ENCODE peak calls at places on chromosomes 5 and 9, in five cellular contexts. Y is bronchial epithelial cell, P is foreskin fibroblast, L is cardiac muscle cell, B is BE2C. A is an unnamed sample.

GRCh38 chr5:103561670-103562069 is 919 bp downstream of the NUDT12 start:
- DNase-seq in Y (peak), P (no peak), L (no peak), B (no peak), A (peak)

GRCh38 chr5:138352722-138353549 is 451 bp downstream of the KDM3B start:
- DNase-seq in Y (peak), P (no peak), L (peak), B (peak), A (peak)

GRCh38 chr5:151151793-151152192 is 5.8 kb downstream of the ANXA6 start:
- DNase-seq in Y (no peak), P (peak), L (no peak), B (no peak), A (peak)

GRCh38 chr5:95591490-95591901 is 28.4 kb upstream of the GPR150 start:
- DNase-seq in Y (peak), P (peak), L (no peak), B (no peak), A (peak)

GRCh38 chr9:120625222-120625621 is 45.3 kb upstream of the CDK5RAP2 start:
- DNase-seq in Y (peak), P (no peak), L (no peak), B (no peak), A (no peak)

GRCh38 chr5:52983731-52984620 is 5.2 kb upstream of the ITGA2 start:
- DNase-seq in Y (peak), P (no peak), L (no peak), B (no peak), A (no peak)

GRCh38 chr5:125595095-125595494 is 828.1 kb upstream of the GRAMD2B start:
- DNase-seq in Y (no peak), P (peak), L (no peak), B (no peak), A (peak)

GRCh38 chr5:50292735-50293394 is 148.2 kb downstream of the EMB start:
- DNase-seq in Y (no peak), P (no peak), L (no peak), B (peak), A (no peak)

GRCh38 chr9:136723989-136724388 is 11.6 kb downstream of the DIPK1B start:
- DNase-seq in Y (no peak), P (no peak), L (no peak), B (no peak), A (no peak)

GRCh38 chr9:96009690-96010477 is 134.4 kb downstream of the ERCC6L2 start:
- DNase-seq in Y (no peak), P (no peak), L (peak), B (no peak), A (peak)

GRCh38 chr5:11182441-11183080 is 421.5 kb upstream of the DAP start:
- DNase-seq in Y (peak), P (peak), L (peak), B (no peak), A (peak)

GRCh38 chr5:10703676-10704075 is 57.4 kb downstream of the DAP start:
- DNase-seq in Y (no peak), P (no peak), L (no peak), B (no peak), A (no peak)

GRCh38 chr9:127963041-127963358 is 17.8 kb downstream of the EEIG1 start:
- DNase-seq in Y (no peak), P (no peak), L (no peak), B (no peak), A (no peak)

GRCh38 chr9:74497750-74498615 is 848 bp downstream of the RORB start:
- DNase-seq in Y (no peak), P (peak), L (peak), B (peak), A (peak)

GRCh38 chr9:97900103-97900737 is 22.1 kb downstream of the TRMO start:
- DNase-seq in Y (no peak), P (peak), L (no peak), B (no peak), A (peak)

GRCh38 chr5:98570661-98571181 is 202.7 kb upstream of the RGMB start:
- DNase-seq in Y (no peak), P (peak), L (no peak), B (no peak), A (peak)

GRCh38 chr9:133761641-133762248 is 23.6 kb upstream of the SARDH start:
- DNase-seq in Y (no peak), P (no peak), L (no peak), B (peak), A (no peak)

GRCh38 chr5:144971067-144971850 is 800.6 kb downstream of the KCTD16 start:
- DNase-seq in Y (peak), P (no peak), L (no peak), B (no peak), A (no peak)

GRCh38 chr5:148469446-148470062 is 85.8 kb downstream of the FBXO38 start:
- DNase-seq in Y (peak), P (peak), L (no peak), B (no peak), A (peak)

GRCh38 chr5:67537439-67538342 is 341.1 kb upstream of the CD180 start:
- DNase-seq in Y (no peak), P (no peak), L (peak), B (no peak), A (peak)

GRCh38 chr5:96896806-96897205 is 20.5 kb downstream of the ERAP2 start:
- DNase-seq in Y (no peak), P (no peak), L (no peak), B (no peak), A (no peak)
- H3K4me3 ChIP-seq in Y (no peak), P (no peak), L (no peak), B (no peak), A (no peak)

GRCh38 chr5:123099514-123100151 is 10.6 kb downstream of the PRDM6 start:
- DNase-seq in Y (no peak), P (no peak), L (peak), B (peak), A (no peak)
- TF ChIP-seq CTCF in Y (peak), P (no peak), L (peak), B (peak), A (peak)

GRCh38 chr9:12863624-12864023 is 88.8 kb downstream of the LURAP1L start:
- DNase-seq in Y (no peak), P (no peak), L (no peak), B (no peak), A (no peak)

GRCh38 chr9:12861035-12861434 is 86.2 kb downstream of the LURAP1L start:
- DNase-seq in Y (no peak), P (no peak), L (no peak), B (no peak), A (no peak)

GRCh38 chr9:12862596-12862995 is 87.8 kb downstream of the LURAP1L start:
- DNase-seq in Y (no peak), P (peak), L (no peak), B (no peak), A (no peak)

GRCh38 chr9:12856608-12857007 is 81.8 kb downstream of the LURAP1L start:
- DNase-seq in Y (no peak), P (no peak), L (no peak), B (no peak), A (no peak)

GRCh38 chr9:12859704-12860251 is 85.0 kb downstream of the LURAP1L start:
- DNase-seq in Y (peak), P (peak), L (no peak), B (no peak), A (peak)
- H3K4me3 ChIP-seq in Y (no peak), P (no peak), L (no peak), B (no peak), A (peak)

GRCh38 chr5:75524591-75524990 is 12.9 kb downstream of the POLK start:
- DNase-seq in Y (no peak), P (no peak), L (no peak), B (no peak), A (no peak)

GRCh38 chr5:75523275-75523674 is 11.6 kb downstream of the POLK start:
- DNase-seq in Y (peak), P (no peak), L (no peak), B (no peak), A (no peak)

GRCh38 chr5:75525344-75525743 is 13.7 kb downstream of the POLK start:
- DNase-seq in Y (no peak), P (no peak), L (no peak), B (no peak), A (no peak)

GRCh38 chr5:75522542-75522941 is 10.9 kb downstream of the POLK start:
- DNase-seq in Y (peak), P (no peak), L (no peak), B (no peak), A (no peak)

GRCh38 chr5:75524071-75524470 is 12.4 kb downstream of the POLK start:
- DNase-seq in Y (peak), P (no peak), L (no peak), B (no peak), A (no peak)
- TF ChIP-seq CTCF in Y (no peak), P (no peak), L (no peak), B (no peak), A (no peak)

DNA sequence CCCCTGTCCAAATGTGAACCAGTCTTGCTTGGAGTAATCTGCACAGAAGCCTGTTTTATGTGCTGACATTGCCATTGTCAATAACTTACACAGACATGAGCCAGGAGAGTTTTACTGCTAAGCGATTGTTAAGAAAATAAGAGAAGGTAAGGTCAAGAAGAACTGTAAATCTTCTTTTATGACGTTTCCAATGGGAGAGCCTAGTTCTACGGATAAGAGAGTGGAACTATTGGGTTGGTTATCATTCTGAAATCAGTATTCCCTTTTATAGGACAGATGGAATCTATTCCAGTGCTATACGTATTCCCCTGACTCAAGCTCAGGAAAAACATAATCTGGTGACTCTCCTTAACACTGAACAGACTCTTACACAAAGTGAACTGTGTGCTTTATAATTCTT is 137.9 kb upstream of the OTULINL start:
- DNase-seq in Y (no peak), P (no peak), L (no peak), B (no peak), A (no peak)
- H3K4me3 ChIP-seq in Y (no peak), P (peak), L (no peak), B (peak), A (peak)

GRCh38 chr9:93296889-93297480 is 113.0 kb downstream of the WNK2 start:
- DNase-seq in Y (no peak), P (no peak), L (no peak), B (no peak), A (no peak)

GRCh38 chr9:93299418-93300174 is 115.7 kb downstream of the WNK2 start:
- DNase-seq in Y (no peak), P (no peak), L (no peak), B (no peak), A (no peak)

GRCh38 chr9:93298498-93299417 is 114.8 kb downstream of the WNK2 start:
- DNase-seq in Y (no peak), P (no peak), L (no peak), B (no peak), A (no peak)

GRCh38 chr9:93300175-93300572 is 116.2 kb downstream of the WNK2 start:
- DNase-seq in Y (no peak), P (no peak), L (no peak), B (no peak), A (no peak)

DNA sequence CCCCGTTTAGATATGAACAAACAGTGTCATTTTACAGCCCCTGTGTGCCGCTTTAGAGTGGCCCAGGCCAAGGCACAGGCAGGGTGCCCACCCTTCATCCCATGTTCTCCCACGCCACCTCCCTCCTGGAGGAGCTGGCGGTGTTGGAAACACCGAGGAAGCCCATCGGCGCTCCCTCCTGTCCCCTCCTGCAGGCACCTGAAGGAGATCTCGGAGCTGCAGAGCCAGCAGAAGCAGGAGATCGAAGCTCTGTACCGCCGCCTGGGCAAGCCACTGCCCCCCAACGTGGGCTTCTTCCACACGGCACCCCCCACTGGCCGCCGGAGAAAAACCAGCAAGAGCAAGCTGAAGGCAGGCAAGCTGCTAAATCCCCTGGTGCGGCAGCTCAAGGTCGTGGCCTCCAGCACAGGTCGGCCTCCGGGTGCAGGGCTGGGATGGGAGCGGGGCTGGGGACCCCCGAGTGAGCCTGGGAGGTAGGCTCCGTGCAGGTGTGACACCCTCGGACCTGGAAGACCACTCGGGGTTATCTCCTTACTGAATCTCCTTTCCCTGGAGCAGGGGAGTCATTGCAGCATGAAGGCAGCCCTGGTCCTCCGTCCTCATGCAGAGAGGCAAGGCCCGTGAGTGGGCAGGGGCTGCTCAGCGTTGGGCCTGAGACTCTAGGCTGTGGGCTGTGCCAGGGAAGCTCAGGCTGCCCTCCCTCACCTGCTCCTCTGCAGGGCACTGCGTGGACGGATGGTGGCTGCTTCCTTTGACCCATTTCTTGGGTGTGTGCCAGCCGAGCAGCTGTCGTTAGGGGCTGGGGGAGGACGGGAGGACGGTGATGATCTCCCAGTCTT is 113.9 kb downstream of the WNK2 start:
- DNase-seq in Y (no peak), P (no peak), L (no peak), B (no peak), A (no peak)
- TF ChIP-seq CTCF in Y (no peak), P (no peak), L (no peak), B (no peak), A (no peak)

GRCh38 chr9:105670775-105671174 is 8.5 kb downstream of the TAL2 start:
- DNase-seq in Y (no peak), P (no peak), L (no peak), B (no peak), A (no peak)

GRCh38 chr9:105676351-105676923 is 14.2 kb downstream of the TAL2 start:
- DNase-seq in Y (no peak), P (no peak), L (no peak), B (no peak), A (no peak)

GRCh38 chr9:105673850-105674387 is 11.7 kb downstream of the TAL2 start:
- DNase-seq in Y (no peak), P (no peak), L (no peak), B (no peak), A (no peak)

GRCh38 chr9:105670315-105670714 is 8.1 kb downstream of the TAL2 start:
- DNase-seq in Y (no peak), P (no peak), L (no peak), B (no peak), A (no peak)

GRCh38 chr9:105672711-105673234 is 10.5 kb downstream of the TAL2 start:
- DNase-seq in Y (no peak), P (no peak), L (no peak), B (no peak), A (no peak)
- H3K4me3 ChIP-seq in Y (no peak), P (no peak), L (no peak), B (no peak), A (no peak)

GRCh38 chr5:150062523-150062922 is 23.8 kb downstream of the CSF1R start:
- DNase-seq in Y (no peak), P (no peak), L (no peak), B (no peak), A (no peak)

GRCh38 chr5:150060471-150060870 is 25.9 kb downstream of the CSF1R start:
- DNase-seq in Y (no peak), P (no peak), L (no peak), B (no peak), A (no peak)

GRCh38 chr5:150063638-150064037 is 22.7 kb downstream of the CSF1R start:
- DNase-seq in Y (no peak), P (no peak), L (no peak), B (no peak), A (no peak)

GRCh38 chr5:150059623-150060022 is 26.7 kb downstream of the CSF1R start:
- DNase-seq in Y (no peak), P (no peak), L (no peak), B (no peak), A (no peak)

DNA sequence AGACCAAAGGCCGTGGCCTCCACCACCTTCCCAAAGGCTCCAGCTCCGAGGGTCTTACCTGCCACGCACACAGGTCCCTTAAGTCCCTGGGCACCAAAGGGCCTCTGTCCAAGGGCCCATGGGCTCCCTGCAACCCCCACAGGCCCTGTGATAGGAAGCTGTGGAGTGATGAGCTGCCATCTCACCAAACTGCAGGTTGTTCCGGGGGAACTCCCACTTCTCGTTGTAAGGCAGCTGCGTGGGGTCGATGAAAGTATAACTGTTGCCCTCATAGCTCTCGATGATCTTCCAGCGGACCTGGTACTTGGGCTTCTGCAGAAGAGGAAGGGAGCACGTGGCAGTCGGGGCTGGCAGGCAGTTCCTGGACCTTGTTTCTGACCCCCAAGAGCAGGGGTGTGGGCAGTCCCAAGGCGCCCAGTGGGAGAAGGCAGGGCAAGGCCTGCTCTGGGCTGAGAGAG is 24.8 kb downstream of the CSF1R start:
- DNase-seq in Y (no peak), P (no peak), L (no peak), B (no peak), A (no peak)
- TF ChIP-seq CTCF in Y (no peak), P (no peak), L (no peak), B (no peak), A (no peak)

GRCh38 chr5:119340597-119341218 is 15.1 kb upstream of the TNFAIP8 start:
- DNase-seq in Y (no peak), P (no peak), L (no peak), B (no peak), A (no peak)
- H3K4me3 ChIP-seq in Y (no peak), P (no peak), L (no peak), B (no peak), A (no peak)

DNA sequence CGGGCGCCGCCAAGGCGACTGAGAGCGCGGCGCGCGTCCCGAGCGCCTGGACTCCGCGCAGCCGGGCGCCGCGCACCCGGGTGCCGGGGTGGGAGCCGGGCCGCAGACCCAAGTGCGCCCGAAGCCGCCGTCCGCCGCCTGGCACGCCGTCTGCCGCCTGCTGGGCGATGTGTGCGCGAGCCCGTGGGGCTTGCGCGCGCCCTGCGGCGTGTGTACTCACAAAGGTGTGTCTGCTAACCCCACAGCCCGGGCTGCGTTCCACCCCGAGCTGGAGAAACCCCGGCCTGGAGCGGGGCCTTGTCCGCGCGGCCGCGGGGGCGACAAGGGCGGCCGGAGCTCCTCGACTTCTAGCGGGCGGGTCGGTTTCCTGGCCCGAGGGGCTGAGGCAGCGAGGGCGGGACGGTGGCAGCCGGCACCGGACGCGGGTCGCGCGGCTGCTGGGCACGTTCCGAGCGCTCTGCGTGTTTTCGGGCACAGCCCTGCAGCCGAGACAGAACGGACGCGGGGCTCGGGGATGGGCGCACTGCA is 1.1 kb upstream of the ZSWIM6 start:
- DNase-seq in Y (peak), P (peak), L (peak), B (peak), A (peak)
- TF ChIP-seq CTCF in Y (peak), P (peak), L (peak), B (peak), A (peak)

A was measured in astrocyte of the spinal cord.